ENCODE peak calls at places on chromosomes 5 and 9, in nine cellular contexts. A, C, T, L, Z, B, R, Q and G are unnamed samples.

GRCh38 chr9:91305596-91305995 is 56.1 kb downstream of the AUH start:
- DNase-seq in Z (no peak), C (no peak), B (no peak), Q (no peak), A (no peak), R (no peak), T (no peak), L (no peak), G (no peak)

GRCh38 chr5:176166427-176166826 is 71.8 kb upstream of the SIMC1 start:
- DNase-seq in L (no peak), Q (no peak), Z (no peak), C (peak), A (peak), B (no peak), R (no peak), T (no peak), G (no peak)

GRCh38 chr5:95704150-95704549 is 21.4 kb upstream of the SPATA9 start:
- DNase-seq in L (no peak), T (no peak), A (no peak), R (no peak), C (no peak), B (no peak), Q (no peak), Z (no peak), G (no peak)

GRCh38 chr5:137332296-137332695 is 166.8 kb downstream of the SPOCK1 start:
- DNase-seq in T (no peak), R (no peak), C (no peak), L (no peak), Q (no peak), A (no peak), B (no peak), Z (no peak), G (no peak)

GRCh38 chr5:178332096-178332780 is 99.6 kb upstream of the PHYKPL start:
- DNase-seq in R (no peak), B (no peak), C (no peak), L (no peak), T (no peak), Z (no peak), Q (no peak), A (no peak), G (no peak)

GRCh38 chr9:684950-685340 is 156.6 kb upstream of the DMRT1 start:
- DNase-seq in C (no peak), R (no peak), Q (no peak), Z (no peak), T (no peak), L (no peak), A (peak), B (no peak), G (no peak)

GRCh38 chr5:87829214-87829551 is 416.5 kb upstream of the CCNH start:
- DNase-seq in Q (no peak), C (peak), R (peak), A (no peak), T (no peak), B (no peak), L (no peak), Z (peak), G (no peak)

GRCh38 chr9:93181672-93182435 is 2.1 kb upstream of the WNK2 start:
- DNase-seq in A (no peak), T (no peak), C (no peak), Z (no peak), L (no peak), B (no peak), Q (no peak), R (no peak), G (no peak)

GRCh38 chr5:19713740-19714139 is 274.3 kb downstream of the CDH18 start:
- DNase-seq in T (no peak), C (no peak), Q (no peak), A (peak), L (no peak), R (no peak), Z (no peak), B (no peak), G (no peak)

GRCh38 chr9:92384373-92384772 is 20.0 kb downstream of the OGN start:
- DNase-seq in T (no peak), C (no peak), B (no peak), Q (no peak), A (peak), L (no peak), R (no peak), Z (no peak), G (no peak)

GRCh38 chr9:5630038-5630507 is 1.2 kb downstream of the RIC1 start:
- DNase-seq in C (no peak), T (no peak), A (peak), R (peak), B (no peak), Q (peak), Z (no peak), L (no peak), G (no peak)

GRCh38 chr9:72583370-72583769 is 62.0 kb downstream of the TMC1 start:
- DNase-seq in Z (no peak), B (no peak), C (no peak), A (peak), Q (no peak), L (no peak), T (no peak), R (no peak), G (no peak)

GRCh38 chr9:122988919-122989614 is 44.4 kb upstream of the GPR21 start:
- DNase-seq in L (no peak), Q (no peak), R (no peak), A (no peak), C (no peak), Z (no peak), T (no peak), B (no peak), G (no peak)

GRCh38 chr9:38202335-38202938 is 133.4 kb upstream of the SHB start:
- DNase-seq in R (no peak), T (no peak), Q (no peak), C (no peak), Z (no peak), B (no peak), A (no peak), L (no peak), G (no peak)

GRCh38 chr5:82312373-82312856 is 34.3 kb upstream of the RPS23 start:
- DNase-seq in Z (peak), C (peak), T (peak), Q (peak), A (peak), L (peak), R (peak), B (no peak), G (peak)

GRCh38 chr9:109241207-109241606 is 74.2 kb upstream of the FRRS1L start:
- DNase-seq in T (no peak), C (no peak), A (no peak), Q (no peak), R (no peak), Z (no peak), B (no peak), L (no peak), G (no peak)

GRCh38 chr5:158868570-158868969 is 231.1 kb downstream of the EBF1 start:
- DNase-seq in A (no peak), R (no peak), B (no peak), L (no peak), T (no peak), Z (no peak), C (no peak), Q (no peak), G (no peak)

GRCh38 chr9:76900884-76901440 is 5.0 kb downstream of the PRUNE2 start:
- DNase-seq in B (no peak), C (no peak), A (no peak), Q (no peak), Z (no peak), L (no peak), R (no peak), T (no peak), G (no peak)

GRCh38 chr9:76904661-76905457 is 1.1 kb downstream of the PRUNE2 start:
- DNase-seq in T (no peak), L (no peak), B (no peak), C (no peak), R (no peak), Z (no peak), Q (no peak), A (no peak), G (no peak)

GRCh38 chr9:76898786-76899185 is 7.1 kb downstream of the PRUNE2 start:
- DNase-seq in Q (no peak), T (no peak), Z (no peak), C (no peak), A (no peak), L (no peak), R (no peak), B (no peak), G (no peak)

GRCh38 chr9:76902395-76902794 is 3.5 kb downstream of the PRUNE2 start:
- DNase-seq in C (no peak), B (no peak), A (no peak), Q (no peak), T (no peak), R (no peak), L (no peak), Z (no peak), G (no peak)

GRCh38 chr9:76901801-76902200 is 4.1 kb downstream of the PRUNE2 start:
- DNase-seq in B (no peak), A (no peak), Z (no peak), R (no peak), C (no peak), L (no peak), Q (no peak), T (no peak), G (peak)
- H3K27ac ChIP-seq in B (no peak), A (no peak), Z (no peak), R (no peak), C (no peak), L (no peak), Q (no peak), T (no peak), G (peak)

GRCh38 chr5:134512661-134512999 is 12.8 kb upstream of the JADE2 start:
- DNase-seq in Z (no peak), R (no peak), L (no peak), C (no peak), Q (no peak), B (no peak), T (peak), A (no peak), G (no peak)
- H3K27ac ChIP-seq in Z (peak), R (peak), L (no peak), C (peak), Q (no peak), B (no peak), T (peak), A (no peak), G (no peak)

DNA sequence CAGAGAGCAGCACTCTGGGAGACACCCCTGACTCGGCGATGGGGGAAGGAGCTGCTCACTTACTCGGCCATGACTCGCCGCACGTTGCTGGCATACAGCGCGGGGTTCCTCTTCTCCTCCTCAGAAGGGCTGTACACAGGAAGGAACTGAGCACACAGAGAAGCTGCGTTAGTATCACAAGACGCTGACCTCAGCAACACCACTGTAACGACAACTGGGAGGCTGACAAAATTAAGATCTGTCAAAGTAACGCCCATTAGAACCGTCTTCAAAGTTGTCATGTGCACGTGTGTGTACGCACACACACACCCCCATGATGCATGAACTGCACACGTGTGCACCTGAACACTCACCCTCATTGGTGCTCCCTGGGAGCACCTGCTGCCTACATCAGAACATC is 32.1 kb upstream of the SLC6A3 start:
- DNase-seq in L (no peak), B (no peak), T (no peak), Q (no peak), C (no peak), Z (peak), R (no peak), A (no peak), G (no peak)
- H3K27ac ChIP-seq in L (no peak), B (no peak), T (no peak), Q (no peak), C (no peak), Z (no peak), R (no peak), A (no peak), G (no peak)

DNA sequence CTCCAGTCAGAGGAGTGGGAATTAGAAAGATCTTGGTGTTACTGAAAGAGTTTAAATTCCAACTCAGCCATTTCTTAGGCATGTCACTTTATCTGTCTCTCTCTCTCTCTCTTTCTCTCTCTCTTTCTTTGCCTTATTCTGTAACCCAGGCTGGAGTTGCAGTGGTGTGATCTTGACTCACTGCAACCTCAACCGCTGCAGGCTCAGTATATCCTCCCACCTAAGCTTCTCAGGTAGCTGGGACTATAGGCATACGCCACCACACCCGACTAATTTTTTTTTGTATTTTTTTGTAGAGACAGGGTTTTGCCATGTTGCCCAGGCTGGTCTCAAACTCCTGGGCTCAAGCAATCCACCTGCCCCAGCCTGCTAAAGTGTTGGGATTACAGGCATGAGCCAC is 18.3 kb downstream of the RABEPK start:
- DNase-seq in Z (no peak), A (no peak), L (no peak), C (no peak), Q (no peak), R (no peak), B (no peak), T (no peak), G (no peak)
- H3K27ac ChIP-seq in Z (no peak), A (no peak), L (no peak), C (no peak), Q (no peak), R (no peak), B (no peak), T (no peak), G (no peak)